ENCODE peak calls at places on chromosomes 7 and 10, in six cellular contexts. One of them, this sample, is unnamed. For H3K9me3 and H3K4me1, the result is how much of the 10 kb centered on the place peaks cover.

GRCh38 chr10:614772-615582 is 74.5 kb downstream of the DIP2C start:
- DNase-seq in pancreas: peak
- DNase-seq in HCT116: no peak
- DNase-seq in lower lobe of right lung: peak
- DNase-seq in CD8-positive, alpha-beta T cell: no peak
- DNase-seq in A549: no peak
- DNase-seq in this sample: no peak

GRCh38 chr7:141290951-141291350 is 217.1 kb downstream of the TMEM178B start:
- DNase-seq in HCT116: no peak
- DNase-seq in pancreas: no peak
- DNase-seq in CD8-positive, alpha-beta T cell: no peak
- DNase-seq in A549: no peak
- DNase-seq in lower lobe of right lung: no peak
- DNase-seq in this sample: no peak

GRCh38 chr10:44647877-44648542 is 263.1 kb upstream of the CXCL12 start:
- DNase-seq in HCT116: no peak
- DNase-seq in CD8-positive, alpha-beta T cell: no peak
- DNase-seq in lower lobe of right lung: no peak
- DNase-seq in A549: no peak
- DNase-seq in pancreas: no peak
- DNase-seq in this sample: no peak

GRCh38 chr10:79053481-79054202 is 15.1 kb upstream of the ZMIZ1 start:
- DNase-seq in lower lobe of right lung: peak
- DNase-seq in pancreas: peak
- DNase-seq in CD8-positive, alpha-beta T cell: no peak
- DNase-seq in HCT116: no peak
- DNase-seq in A549: no peak
- DNase-seq in this sample: no peak

GRCh38 chr7:127119517-127119916 is 133.2 kb downstream of the GRM8 start:
- DNase-seq in CD8-positive, alpha-beta T cell: no peak
- DNase-seq in HCT116: no peak
- DNase-seq in lower lobe of right lung: no peak
- DNase-seq in A549: no peak
- DNase-seq in pancreas: no peak
- DNase-seq in this sample: no peak

GRCh38 chr7:35519971-35520809 is 174.7 kb downstream of the HERPUD2 start:
- DNase-seq in A549: peak
- DNase-seq in HCT116: peak
- DNase-seq in pancreas: no peak
- DNase-seq in lower lobe of right lung: peak
- DNase-seq in CD8-positive, alpha-beta T cell: no peak
- DNase-seq in this sample: peak

GRCh38 chr7:24980695-24981543 is 941 bp upstream of the OSBPL3 start:
- DNase-seq in lower lobe of right lung: peak
- DNase-seq in A549: peak
- DNase-seq in pancreas: peak
- DNase-seq in CD8-positive, alpha-beta T cell: no peak
- DNase-seq in HCT116: no peak
- DNase-seq in this sample: peak

GRCh38 chr7:44290250-44290616 is 35.2 kb downstream of the CAMK2B start:
- DNase-seq in lower lobe of right lung: peak
- DNase-seq in HCT116: no peak
- DNase-seq in CD8-positive, alpha-beta T cell: no peak
- DNase-seq in pancreas: no peak
- DNase-seq in A549: no peak
- DNase-seq in this sample: peak

GRCh38 chr10:34746094-34746493 is 69.0 kb downstream of the PARD3 start:
- DNase-seq in A549: no peak
- DNase-seq in pancreas: no peak
- DNase-seq in HCT116: peak
- DNase-seq in CD8-positive, alpha-beta T cell: no peak
- DNase-seq in lower lobe of right lung: no peak
- DNase-seq in this sample: no peak

GRCh38 chr7:46932656-46933424 is 649.1 kb downstream of the TNS3 start:
- DNase-seq in HCT116: no peak
- DNase-seq in A549: peak
- DNase-seq in CD8-positive, alpha-beta T cell: no peak
- DNase-seq in pancreas: no peak
- DNase-seq in lower lobe of right lung: no peak
- DNase-seq in this sample: peak

GRCh38 chr7:2196381-2197378 is 36.1 kb downstream of the MAD1L1 start:
- DNase-seq in CD8-positive, alpha-beta T cell: no peak
- DNase-seq in lower lobe of right lung: no peak
- DNase-seq in HCT116: no peak
- DNase-seq in A549: no peak
- DNase-seq in pancreas: no peak
- DNase-seq in this sample: no peak

GRCh38 chr10:51802030-51802429 is 102.6 kb upstream of the CSTF2T start:
- DNase-seq in A549: no peak
- DNase-seq in CD8-positive, alpha-beta T cell: no peak
- DNase-seq in pancreas: no peak
- DNase-seq in HCT116: no peak
- DNase-seq in lower lobe of right lung: no peak
- DNase-seq in this sample: no peak

GRCh38 chr10:29841724-29842649 is 207.2 kb upstream of the SVIL start:
- DNase-seq in CD8-positive, alpha-beta T cell: no peak
- DNase-seq in lower lobe of right lung: peak
- DNase-seq in HCT116: no peak
- DNase-seq in A549: peak
- DNase-seq in pancreas: no peak
- DNase-seq in this sample: peak

GRCh38 chr10:17409170-17409733 is 45.1 kb downstream of the ST8SIA6 start:
- DNase-seq in CD8-positive, alpha-beta T cell: no peak
- DNase-seq in pancreas: no peak
- DNase-seq in HCT116: no peak
- DNase-seq in A549: peak
- DNase-seq in lower lobe of right lung: no peak
- DNase-seq in this sample: no peak

GRCh38 chr7:101686030-101686429 is 56.9 kb upstream of the MYL10 start:
- DNase-seq in A549: no peak
- DNase-seq in lower lobe of right lung: no peak
- DNase-seq in CD8-positive, alpha-beta T cell: no peak
- DNase-seq in HCT116: no peak
- DNase-seq in pancreas: no peak
- DNase-seq in this sample: no peak

GRCh38 chr7:156753630-156754029 is 113.1 kb downstream of the RNF32 start:
- DNase-seq in A549: no peak
- DNase-seq in pancreas: no peak
- DNase-seq in CD8-positive, alpha-beta T cell: no peak
- DNase-seq in HCT116: no peak
- DNase-seq in lower lobe of right lung: no peak
- DNase-seq in this sample: no peak

GRCh38 chr10:118394557-118395194 is 52.6 kb upstream of the FAM204A start:
- DNase-seq in HCT116: no peak
- DNase-seq in CD8-positive, alpha-beta T cell: no peak
- DNase-seq in lower lobe of right lung: no peak
- DNase-seq in A549: no peak
- DNase-seq in pancreas: no peak
- DNase-seq in this sample: no peak

GRCh38 chr7:44707558-44708230 is 41.0 kb upstream of the ZMIZ2 start:
- DNase-seq in HCT116: no peak
- DNase-seq in pancreas: no peak
- DNase-seq in A549: no peak
- DNase-seq in lower lobe of right lung: no peak
- DNase-seq in CD8-positive, alpha-beta T cell: no peak
- DNase-seq in this sample: no peak

GRCh38 chr7:107180378-107180777 is 11.6 kb downstream of the HBP1 start:
- DNase-seq in pancreas: peak
- DNase-seq in CD8-positive, alpha-beta T cell: peak
- DNase-seq in HCT116: peak
- DNase-seq in A549: peak
- DNase-seq in lower lobe of right lung: no peak
- DNase-seq in this sample: no peak

GRCh38 chr10:122988501-122988900 is 8.3 kb downstream of the PSTK start:
- DNase-seq in lower lobe of right lung: no peak
- DNase-seq in pancreas: no peak
- DNase-seq in A549: no peak
- DNase-seq in HCT116: no peak
- DNase-seq in CD8-positive, alpha-beta T cell: no peak
- DNase-seq in this sample: no peak

GRCh38 chr10:33509231-33509871 is 174.9 kb upstream of the NRP1 start:
- DNase-seq in A549: peak
- DNase-seq in pancreas: no peak
- DNase-seq in HCT116: peak
- DNase-seq in lower lobe of right lung: peak
- DNase-seq in CD8-positive, alpha-beta T cell: no peak
- DNase-seq in this sample: peak

GRCh38 chr10:12785338-12785934 is 216.1 kb downstream of the CCDC3 start:
- DNase-seq in pancreas: no peak
- DNase-seq in A549: no peak
- DNase-seq in lower lobe of right lung: no peak
- DNase-seq in CD8-positive, alpha-beta T cell: no peak
- DNase-seq in HCT116: no peak
- DNase-seq in this sample: no peak

GRCh38 chr7:55063633-55064032 is 44.8 kb downstream of the EGFR start:
- DNase-seq in pancreas: no peak
- DNase-seq in A549: no peak
- DNase-seq in lower lobe of right lung: no peak
- DNase-seq in CD8-positive, alpha-beta T cell: no peak
- DNase-seq in HCT116: no peak
- DNase-seq in this sample: no peak

GRCh38 chr10:50367732-50368131 is 116.4 kb upstream of the ASAH2 start:
- DNase-seq in pancreas: no peak
- DNase-seq in lower lobe of right lung: no peak
- DNase-seq in A549: peak
- DNase-seq in CD8-positive, alpha-beta T cell: no peak
- DNase-seq in HCT116: peak
- DNase-seq in this sample: no peak
- TF ChIP-seq CTCF in pancreas: no peak
- TF ChIP-seq CTCF in lower lobe of right lung: peak
- TF ChIP-seq CTCF in A549: peak
- TF ChIP-seq CTCF in CD8-positive, alpha-beta T cell: no peak
- TF ChIP-seq CTCF in HCT116: peak
- TF ChIP-seq CTCF in this sample: peak

GRCh38 chr7:158420591-158421340 is 166.9 kb downstream of the PTPRN2 start:
- DNase-seq in HCT116: no peak
- DNase-seq in A549: no peak
- DNase-seq in CD8-positive, alpha-beta T cell: no peak
- DNase-seq in lower lobe of right lung: no peak
- DNase-seq in pancreas: no peak
- DNase-seq in this sample: no peak
- H3K9me3 ChIP-seq in HCT116: under half
- H3K9me3 ChIP-seq in A549: under half
- H3K9me3 ChIP-seq in CD8-positive, alpha-beta T cell: under half
- H3K9me3 ChIP-seq in lower lobe of right lung: under half
- H3K9me3 ChIP-seq in pancreas: under half
- H3K9me3 ChIP-seq in this sample: under half

DNA sequence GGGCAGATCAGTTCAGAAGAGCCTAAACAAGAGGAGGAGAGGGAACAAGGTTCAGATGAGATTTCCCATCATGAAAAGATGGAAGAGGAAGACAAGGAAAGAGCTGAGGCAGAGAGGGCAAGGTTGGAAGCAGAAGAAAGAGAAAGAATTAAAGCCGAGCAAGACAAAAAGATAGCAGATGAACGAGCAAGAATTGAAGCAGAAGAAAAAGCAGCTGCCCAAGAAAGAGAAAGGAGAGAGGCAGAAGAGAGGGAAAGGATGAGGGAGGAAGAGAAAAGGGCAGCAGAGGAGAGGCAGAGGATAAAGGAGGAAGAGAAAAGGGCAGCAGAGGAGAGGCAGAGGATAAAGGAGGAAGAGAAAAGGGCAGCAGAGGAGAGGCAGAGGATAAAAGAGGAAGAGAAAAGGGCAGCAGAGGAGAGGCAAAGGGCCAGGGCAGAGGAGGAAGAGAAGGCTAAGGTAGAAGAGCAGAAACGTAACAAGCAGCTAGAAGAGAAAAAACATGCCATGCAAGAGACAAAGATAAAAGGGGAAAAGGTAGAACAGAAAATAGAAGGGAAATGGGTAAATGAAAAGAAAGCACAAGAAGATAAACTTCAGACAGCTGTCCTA is 52.7 kb upstream of the AGBL3 start:
- DNase-seq in HCT116: no peak
- DNase-seq in pancreas: no peak
- DNase-seq in CD8-positive, alpha-beta T cell: no peak
- DNase-seq in A549: no peak
- DNase-seq in lower lobe of right lung: no peak
- DNase-seq in this sample: no peak
- H3K4me1 ChIP-seq in HCT116: under half
- H3K4me1 ChIP-seq in pancreas: under half
- H3K4me1 ChIP-seq in CD8-positive, alpha-beta T cell: under half
- H3K4me1 ChIP-seq in A549: under half
- H3K4me1 ChIP-seq in lower lobe of right lung: under half
- H3K4me1 ChIP-seq in this sample: under half

GRCh38 chr10:3728563-3728962 is 56.4 kb downstream of the KLF6 start:
- DNase-seq in lower lobe of right lung: no peak
- DNase-seq in CD8-positive, alpha-beta T cell: no peak
- DNase-seq in HCT116: no peak
- DNase-seq in pancreas: no peak
- DNase-seq in A549: no peak
- DNase-seq in this sample: no peak
- TF ChIP-seq CTCF in lower lobe of right lung: no peak
- TF ChIP-seq CTCF in CD8-positive, alpha-beta T cell: no peak
- TF ChIP-seq CTCF in HCT116: no peak
- TF ChIP-seq CTCF in pancreas: no peak
- TF ChIP-seq CTCF in A549: no peak
- TF ChIP-seq CTCF in this sample: no peak

GRCh38 chr7:99116151-99116550 is 27.8 kb downstream of the SMURF1 start:
- DNase-seq in pancreas: no peak
- DNase-seq in lower lobe of right lung: no peak
- DNase-seq in CD8-positive, alpha-beta T cell: no peak
- DNase-seq in A549: no peak
- DNase-seq in HCT116: no peak
- DNase-seq in this sample: no peak
- H3K9me3 ChIP-seq in pancreas: under half
- H3K9me3 ChIP-seq in lower lobe of right lung: under half
- H3K9me3 ChIP-seq in CD8-positive, alpha-beta T cell: under half
- H3K9me3 ChIP-seq in A549: under half
- H3K9me3 ChIP-seq in HCT116: under half
- H3K9me3 ChIP-seq in this sample: under half

GRCh38 chr7:105024734-105025133 is 10.7 kb downstream of the KMT2E start:
- DNase-seq in A549: no peak
- DNase-seq in pancreas: no peak
- DNase-seq in HCT116: no peak
- DNase-seq in CD8-positive, alpha-beta T cell: no peak
- DNase-seq in lower lobe of right lung: no peak
- DNase-seq in this sample: no peak
- H3K4me1 ChIP-seq in A549: under half
- H3K4me1 ChIP-seq in pancreas: half or more
- H3K4me1 ChIP-seq in HCT116: under half
- H3K4me1 ChIP-seq in CD8-positive, alpha-beta T cell: half or more
- H3K4me1 ChIP-seq in lower lobe of right lung: half or more
- H3K4me1 ChIP-seq in this sample: under half

DNA sequence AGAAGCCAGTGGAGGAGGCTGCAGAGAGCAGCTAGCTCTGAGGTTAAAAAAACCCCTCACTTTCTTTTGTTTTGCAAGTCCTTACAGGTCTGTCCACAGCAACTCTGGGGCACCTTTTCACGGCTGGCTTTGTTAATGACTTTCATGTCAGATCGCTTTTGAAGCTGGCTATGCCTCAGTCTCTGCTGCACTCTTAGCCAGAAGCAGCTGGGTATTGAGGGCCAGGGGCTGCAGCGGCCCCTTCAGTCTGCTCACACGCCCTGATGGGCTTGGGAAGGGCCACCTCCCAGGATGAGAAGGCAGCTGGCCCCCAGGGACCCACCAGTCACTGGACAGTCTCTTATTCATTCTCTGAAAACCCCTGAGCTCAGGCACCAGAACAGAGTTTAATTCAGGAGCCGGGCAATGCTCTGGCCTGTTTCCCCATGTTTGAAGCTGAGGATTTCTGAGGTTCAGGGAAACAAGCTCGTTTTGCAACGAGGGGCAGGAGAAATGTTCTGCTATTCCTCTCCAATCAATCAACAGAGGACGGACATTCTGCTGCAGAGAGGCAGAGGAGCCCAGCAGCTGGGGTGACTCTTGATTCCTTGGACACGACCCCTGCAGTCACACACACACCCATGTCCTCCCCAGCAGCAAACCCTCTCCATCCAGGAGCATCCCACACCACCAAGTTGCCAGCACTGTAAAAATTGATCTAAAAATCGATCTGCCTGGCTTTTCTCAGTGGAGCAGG is 31.0 kb downstream of the TRIM8 start:
- DNase-seq in A549: no peak
- DNase-seq in HCT116: no peak
- DNase-seq in pancreas: peak
- DNase-seq in CD8-positive, alpha-beta T cell: no peak
- DNase-seq in lower lobe of right lung: no peak
- DNase-seq in this sample: no peak
- TF ChIP-seq CTCF in A549: no peak
- TF ChIP-seq CTCF in HCT116: no peak
- TF ChIP-seq CTCF in pancreas: no peak
- TF ChIP-seq CTCF in CD8-positive, alpha-beta T cell: no peak
- TF ChIP-seq CTCF in lower lobe of right lung: no peak
- TF ChIP-seq CTCF in this sample: no peak